ENCODE peak calls at places on chromosomes 7 and 10, in four cellular contexts. H is D341Med, N is dermis blood vessel endothelial cell, Y is RWPE1. C is an unnamed sample.

GRCh38 chr10:103748020-103748419 is 107.4 kb downstream of the SH3PXD2A start:
- DNase-seq in H (no peak), N (no peak), Y (no peak), C (no peak)

GRCh38 chr10:96664563-96664962 is 55.8 kb downstream of the PIK3AP1 start:
- DNase-seq in H (no peak), N (no peak), Y (no peak), C (no peak)

GRCh38 chr7:130210181-130210935 is 2.7 kb downstream of the SSMEM1 start:
- DNase-seq in H (no peak), N (no peak), Y (peak; percentile 3), C (no peak)

GRCh38 chr10:32412499-32412853 is 33.5 kb upstream of the CCDC7 start:
- DNase-seq in H (no peak), N (no peak), Y (peak; percentile 14), C (peak; percentile 33)

GRCh38 chr10:15744217-15744865 is 24.6 kb upstream of the ITGA8 start:
- DNase-seq in H (peak; percentile 57), N (peak; percentile 82), Y (peak; percentile 32), C (peak; percentile 66)

GRCh38 chr10:33067481-33067880 is 109.5 kb upstream of the ITGB1 start:
- DNase-seq in H (no peak), N (no peak), Y (no peak), C (no peak)

GRCh38 chr10:4686644-4686996 is 139.4 kb upstream of the AKR1E2 start:
- DNase-seq in H (no peak), N (no peak), Y (peak; percentile 88), C (peak; percentile 81)

GRCh38 chr7:134546903-134547737 is 1.8 kb upstream of the AKR1B15 start:
- DNase-seq in H (peak; percentile 77), N (peak; percentile 79), Y (no peak), C (no peak)

GRCh38 chr7:124460555-124460954 is 305.0 kb downstream of the GPR37 start:
- DNase-seq in H (no peak), N (no peak), Y (no peak), C (no peak)

GRCh38 chr7:16839646-16840045 is 34.8 kb upstream of the AGR2 start:
- DNase-seq in H (no peak), N (no peak), Y (no peak), C (no peak)

GRCh38 chr10:24168258-24169170 is 40.4 kb upstream of the KIAA1217 start:
- DNase-seq in H (no peak), N (no peak), Y (no peak), C (no peak)

GRCh38 chr7:5591547-5591899 is 167.9 kb upstream of the TNRC18 start:
- DNase-seq in H (peak; percentile 32), N (peak; percentile 58), Y (no peak), C (peak; percentile 70)

GRCh38 chr10:45427956-45428338 is 53.9 kb downstream of the ALOX5 start:
- DNase-seq in H (peak; percentile 31), N (no peak), Y (no peak), C (no peak)